ENCODE peak calls at places on chromosomes 12 and 14, in six cellular contexts. One of them, this sample, is unnamed.

GRCh38 chr12:122195405-122195804 is 8.1 kb upstream of the B3GNT4 start:
- DNase-seq in caudate nucleus: no peak
- DNase-seq in cardiac muscle cell: no peak
- DNase-seq in DND-41: no peak
- DNase-seq in esophagus muscularis mucosa: no peak
- DNase-seq in small intestine: no peak
- DNase-seq in this sample: no peak

GRCh38 chr12:80551897-80552296 is 107.9 kb downstream of the PTPRQ start:
- DNase-seq in caudate nucleus: no peak
- DNase-seq in cardiac muscle cell: no peak
- DNase-seq in DND-41: no peak
- DNase-seq in esophagus muscularis mucosa: no peak
- DNase-seq in small intestine: no peak
- DNase-seq in this sample: no peak

GRCh38 chr14:93046696-93047050 is 69.1 kb downstream of the ITPK1 start:
- DNase-seq in caudate nucleus: no peak
- DNase-seq in cardiac muscle cell: no peak
- DNase-seq in DND-41: no peak
- DNase-seq in esophagus muscularis mucosa: no peak
- DNase-seq in small intestine: no peak
- DNase-seq in this sample: no peak

GRCh38 chr14:105529506-105530445 is 3.4 kb downstream of the TMEM121 start:
- DNase-seq in caudate nucleus: no peak
- DNase-seq in cardiac muscle cell: no peak
- DNase-seq in DND-41: no peak
- DNase-seq in esophagus muscularis mucosa: no peak
- DNase-seq in small intestine: no peak
- DNase-seq in this sample: no peak

GRCh38 chr14:99575043-99576023 is 28.7 kb downstream of the CCDC85C start:
- DNase-seq in caudate nucleus: no peak
- DNase-seq in cardiac muscle cell: peak; percentile 47
- DNase-seq in DND-41: peak; percentile 21
- DNase-seq in esophagus muscularis mucosa: no peak
- DNase-seq in small intestine: peak; percentile 98
- DNase-seq in this sample: no peak

GRCh38 chr12:131351319-131352028 is 359.4 kb upstream of the SFSWAP start:
- DNase-seq in caudate nucleus: no peak
- DNase-seq in cardiac muscle cell: no peak
- DNase-seq in DND-41: no peak
- DNase-seq in esophagus muscularis mucosa: no peak
- DNase-seq in small intestine: no peak
- DNase-seq in this sample: no peak

GRCh38 chr12:28191690-28192089 is 1.4 kb downstream of the CCDC91 start:
- DNase-seq in caudate nucleus: no peak
- DNase-seq in cardiac muscle cell: no peak
- DNase-seq in DND-41: peak; percentile 8
- DNase-seq in esophagus muscularis mucosa: no peak
- DNase-seq in small intestine: peak; percentile 17
- DNase-seq in this sample: no peak

GRCh38 chr14:91654836-91655235 is 77.0 kb downstream of the CATSPERB start:
- DNase-seq in caudate nucleus: no peak
- DNase-seq in cardiac muscle cell: no peak
- DNase-seq in DND-41: no peak
- DNase-seq in esophagus muscularis mucosa: no peak
- DNase-seq in small intestine: no peak
- DNase-seq in this sample: no peak

GRCh38 chr14:32472512-32473472 is 143.7 kb downstream of the AKAP6 start:
- DNase-seq in caudate nucleus: peak; percentile 39
- DNase-seq in cardiac muscle cell: no peak
- DNase-seq in DND-41: no peak
- DNase-seq in esophagus muscularis mucosa: no peak
- DNase-seq in small intestine: no peak
- DNase-seq in this sample: peak; percentile 25

GRCh38 chr12:91846466-91847055 is 299.1 kb downstream of the BTG1 start:
- DNase-seq in caudate nucleus: no peak
- DNase-seq in cardiac muscle cell: no peak
- DNase-seq in DND-41: peak; percentile 11
- DNase-seq in esophagus muscularis mucosa: no peak
- DNase-seq in small intestine: no peak
- DNase-seq in this sample: no peak

GRCh38 chr12:82682326-82682725 is 4.4 kb upstream of the TMTC2 start:
- DNase-seq in caudate nucleus: no peak
- DNase-seq in cardiac muscle cell: no peak
- DNase-seq in DND-41: no peak
- DNase-seq in esophagus muscularis mucosa: no peak
- DNase-seq in small intestine: no peak
- DNase-seq in this sample: peak; percentile 27

GRCh38 chr12:92719674-92720073 is 16.9 kb downstream of the PLEKHG7 start:
- DNase-seq in caudate nucleus: no peak
- DNase-seq in cardiac muscle cell: no peak
- DNase-seq in DND-41: no peak
- DNase-seq in esophagus muscularis mucosa: no peak
- DNase-seq in small intestine: no peak
- DNase-seq in this sample: no peak

GRCh38 chr12:99983721-99984258 is 946 bp downstream of the ANKS1B start:
- DNase-seq in caudate nucleus: peak; percentile 78
- DNase-seq in cardiac muscle cell: peak; percentile 7
- DNase-seq in DND-41: no peak
- DNase-seq in esophagus muscularis mucosa: no peak
- DNase-seq in small intestine: no peak
- DNase-seq in this sample: no peak

GRCh38 chr12:99985631-99986030 is 895 bp upstream of the ANKS1B start:
- DNase-seq in caudate nucleus: no peak
- DNase-seq in cardiac muscle cell: no peak
- DNase-seq in DND-41: no peak
- DNase-seq in esophagus muscularis mucosa: no peak
- DNase-seq in small intestine: no peak
- DNase-seq in this sample: no peak

GRCh38 chr12:99981639-99982190 is 3.0 kb downstream of the ANKS1B start:
- DNase-seq in caudate nucleus: no peak
- DNase-seq in cardiac muscle cell: no peak
- DNase-seq in DND-41: no peak
- DNase-seq in esophagus muscularis mucosa: no peak
- DNase-seq in small intestine: no peak
- DNase-seq in this sample: no peak

GRCh38 chr12:99985129-99985570 is 414 bp upstream of the ANKS1B start:
- DNase-seq in caudate nucleus: no peak
- DNase-seq in cardiac muscle cell: no peak
- DNase-seq in DND-41: no peak
- DNase-seq in esophagus muscularis mucosa: peak; percentile 72
- DNase-seq in small intestine: no peak
- DNase-seq in this sample: no peak

DNA sequence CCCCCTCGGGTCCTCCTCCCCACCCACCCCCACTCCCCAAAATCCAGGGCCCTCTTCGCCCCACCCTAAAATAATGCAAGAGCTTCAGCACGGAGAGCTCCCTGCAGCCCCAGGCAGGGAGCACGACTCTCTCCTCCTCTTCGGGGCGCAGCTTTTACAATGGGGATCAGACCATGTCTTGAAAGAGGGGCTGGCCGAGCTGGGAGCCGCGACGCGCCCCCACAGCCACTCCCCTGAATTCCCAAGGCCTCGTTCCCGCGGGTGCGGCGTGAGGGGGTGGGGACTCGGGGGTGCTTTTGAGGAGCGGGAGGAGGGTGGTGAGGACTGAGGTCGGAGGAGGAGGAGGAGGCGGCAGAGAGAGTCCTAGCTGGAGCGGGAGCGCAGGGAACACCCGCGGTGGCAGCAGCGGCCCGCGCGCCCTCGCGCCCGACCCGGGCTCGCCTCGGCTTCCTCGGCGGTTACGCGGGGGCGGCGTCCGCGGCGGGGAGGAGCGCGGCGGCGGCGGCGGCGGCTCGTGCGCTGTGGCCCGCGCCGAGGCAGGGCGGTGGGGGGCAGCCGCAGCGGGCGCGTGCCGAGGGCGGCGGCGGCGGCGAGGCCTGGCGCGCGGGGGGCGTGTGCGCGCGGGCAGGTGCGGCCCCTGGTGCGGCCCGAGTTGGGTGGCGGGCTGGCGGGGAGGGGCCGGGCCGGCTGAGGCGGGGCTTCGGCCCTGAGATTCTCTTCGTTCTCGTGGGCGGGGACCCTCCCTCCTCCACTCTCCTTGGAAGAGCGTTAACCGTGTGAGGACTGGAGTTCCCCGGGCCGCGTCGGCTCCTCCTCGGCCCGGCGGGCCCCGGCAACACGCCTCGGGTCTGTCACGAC is at the start of gene ANKS1B:
- DNase-seq in caudate nucleus: peak; percentile 74
- DNase-seq in cardiac muscle cell: peak; percentile 86
- DNase-seq in DND-41: no peak
- DNase-seq in esophagus muscularis mucosa: peak; percentile 68
- DNase-seq in small intestine: peak; percentile 11
- DNase-seq in this sample: no peak
- H3K27ac ChIP-seq in caudate nucleus: peak within 1 kb of the TSS; percentile 61
- H3K27ac ChIP-seq in cardiac muscle cell: no peak within 1 kb of the TSS
- H3K27ac ChIP-seq in DND-41: no peak within 1 kb of the TSS
- H3K27ac ChIP-seq in esophagus muscularis mucosa: peak within 1 kb of the TSS; percentile 82
- H3K27ac ChIP-seq in small intestine: no peak within 1 kb of the TSS
- H3K27ac ChIP-seq in this sample: peak within 1 kb of the TSS; percentile 17

GRCh38 chr14:23119362-23120327 is 590 bp upstream of the CEBPE start:
- DNase-seq in caudate nucleus: no peak
- DNase-seq in cardiac muscle cell: no peak
- DNase-seq in DND-41: peak; percentile 13
- DNase-seq in esophagus muscularis mucosa: no peak
- DNase-seq in small intestine: no peak
- DNase-seq in this sample: no peak
- H3K27ac ChIP-seq in caudate nucleus: no peak overlapping the region
- H3K27ac ChIP-seq in cardiac muscle cell: no peak overlapping the region
- H3K27ac ChIP-seq in DND-41: no peak overlapping the region
- H3K27ac ChIP-seq in esophagus muscularis mucosa: no peak overlapping the region
- H3K27ac ChIP-seq in small intestine: no peak overlapping the region
- H3K27ac ChIP-seq in this sample: peak overlapping the region; percentile 53

GRCh38 chr12:43291516-43291915 is 260.5 kb downstream of the ADAMTS20 start:
- DNase-seq in caudate nucleus: no peak
- DNase-seq in cardiac muscle cell: no peak
- DNase-seq in DND-41: no peak
- DNase-seq in esophagus muscularis mucosa: no peak
- DNase-seq in small intestine: no peak
- DNase-seq in this sample: no peak

GRCh38 chr12:43294147-43294546 is 257.9 kb downstream of the ADAMTS20 start:
- DNase-seq in caudate nucleus: no peak
- DNase-seq in cardiac muscle cell: no peak
- DNase-seq in DND-41: no peak
- DNase-seq in esophagus muscularis mucosa: no peak
- DNase-seq in small intestine: no peak
- DNase-seq in this sample: no peak

GRCh38 chr12:43292699-43293098 is 259.3 kb downstream of the ADAMTS20 start:
- DNase-seq in caudate nucleus: no peak
- DNase-seq in cardiac muscle cell: no peak
- DNase-seq in DND-41: no peak
- DNase-seq in esophagus muscularis mucosa: no peak
- DNase-seq in small intestine: no peak
- DNase-seq in this sample: no peak

GRCh38 chr12:43294881-43295280 is 257.1 kb downstream of the ADAMTS20 start:
- DNase-seq in caudate nucleus: no peak
- DNase-seq in cardiac muscle cell: no peak
- DNase-seq in DND-41: no peak
- DNase-seq in esophagus muscularis mucosa: no peak
- DNase-seq in small intestine: no peak
- DNase-seq in this sample: no peak

GRCh38 chr12:43293396-43293795 is 258.6 kb downstream of the ADAMTS20 start:
- DNase-seq in caudate nucleus: no peak
- DNase-seq in cardiac muscle cell: no peak
- DNase-seq in DND-41: no peak
- DNase-seq in esophagus muscularis mucosa: no peak
- DNase-seq in small intestine: no peak
- DNase-seq in this sample: no peak
- H3K27ac ChIP-seq in caudate nucleus: no peak overlapping the region
- H3K27ac ChIP-seq in cardiac muscle cell: no peak overlapping the region
- H3K27ac ChIP-seq in DND-41: no peak overlapping the region
- H3K27ac ChIP-seq in esophagus muscularis mucosa: no peak overlapping the region
- H3K27ac ChIP-seq in small intestine: no peak overlapping the region
- H3K27ac ChIP-seq in this sample: no peak overlapping the region

GRCh38 chr12:108635201-108635996 is 1.7 kb upstream of the SELPLG start:
- DNase-seq in caudate nucleus: no peak
- DNase-seq in cardiac muscle cell: peak; percentile 56
- DNase-seq in DND-41: peak; percentile 83
- DNase-seq in esophagus muscularis mucosa: no peak
- DNase-seq in small intestine: peak; percentile 36
- DNase-seq in this sample: no peak

GRCh38 chr12:108635997-108636808 is 2.5 kb upstream of the SELPLG start:
- DNase-seq in caudate nucleus: no peak
- DNase-seq in cardiac muscle cell: no peak
- DNase-seq in DND-41: peak; percentile 55
- DNase-seq in esophagus muscularis mucosa: no peak
- DNase-seq in small intestine: no peak
- DNase-seq in this sample: no peak

GRCh38 chr12:108633534-108634224 is at the start of gene SELPLG:
- DNase-seq in caudate nucleus: peak; percentile 48
- DNase-seq in cardiac muscle cell: no peak
- DNase-seq in DND-41: peak; percentile 90
- DNase-seq in esophagus muscularis mucosa: no peak
- DNase-seq in small intestine: peak; percentile 59
- DNase-seq in this sample: peak; percentile 28

GRCh38 chr12:108633081-108633533 is 587 bp downstream of the SELPLG start:
- DNase-seq in caudate nucleus: no peak
- DNase-seq in cardiac muscle cell: no peak
- DNase-seq in DND-41: no peak
- DNase-seq in esophagus muscularis mucosa: no peak
- DNase-seq in small intestine: no peak
- DNase-seq in this sample: no peak

DNA sequence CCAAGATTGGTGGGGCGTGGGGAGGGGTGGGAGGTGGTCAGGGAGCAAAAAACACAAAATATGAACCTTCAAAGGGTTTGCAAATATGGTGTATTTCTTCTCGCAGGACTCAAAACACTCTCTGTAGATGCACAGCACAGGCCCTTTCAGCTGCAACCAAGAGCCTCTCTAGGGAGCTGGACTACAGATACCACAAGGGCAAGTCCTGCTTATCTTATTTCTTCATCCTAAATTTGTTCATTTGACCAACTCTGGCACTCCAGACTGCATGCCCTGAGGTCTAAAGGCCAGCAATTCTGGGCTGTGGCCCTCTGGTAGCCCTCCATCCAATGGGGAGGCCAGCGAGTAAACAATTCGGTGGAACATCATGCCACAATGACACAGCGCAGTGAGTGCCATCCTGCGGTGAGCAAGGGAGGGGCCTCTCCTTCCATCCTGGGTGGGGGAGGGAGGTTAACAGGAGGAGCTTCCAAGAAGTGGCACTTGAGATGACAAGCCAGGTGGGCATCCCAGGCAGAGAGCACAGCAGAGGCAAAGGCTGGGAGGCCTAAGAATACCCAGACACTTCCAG is 616 bp upstream of the SELPLG start:
- DNase-seq in caudate nucleus: no peak
- DNase-seq in cardiac muscle cell: no peak
- DNase-seq in DND-41: peak; percentile 91
- DNase-seq in esophagus muscularis mucosa: no peak
- DNase-seq in small intestine: no peak
- DNase-seq in this sample: no peak
- H3K27ac ChIP-seq in caudate nucleus: peak overlapping the region; percentile 52
- H3K27ac ChIP-seq in cardiac muscle cell: peak overlapping the region; percentile 2
- H3K27ac ChIP-seq in DND-41: peak overlapping the region; percentile 95
- H3K27ac ChIP-seq in esophagus muscularis mucosa: peak overlapping the region; percentile 12
- H3K27ac ChIP-seq in small intestine: no peak overlapping the region
- H3K27ac ChIP-seq in this sample: peak overlapping the region; percentile 14

GRCh38 chr12:15163001-15163400 is 58.2 kb downstream of the RERG start:
- DNase-seq in caudate nucleus: no peak
- DNase-seq in cardiac muscle cell: no peak
- DNase-seq in DND-41: no peak
- DNase-seq in esophagus muscularis mucosa: no peak
- DNase-seq in small intestine: no peak
- DNase-seq in this sample: no peak
- H3K27ac ChIP-seq in caudate nucleus: peak overlapping the region; percentile 18
- H3K27ac ChIP-seq in cardiac muscle cell: no peak overlapping the region
- H3K27ac ChIP-seq in DND-41: no peak overlapping the region
- H3K27ac ChIP-seq in esophagus muscularis mucosa: no peak overlapping the region
- H3K27ac ChIP-seq in small intestine: no peak overlapping the region
- H3K27ac ChIP-seq in this sample: no peak overlapping the region